ENCODE peak calls at places on chromosomes 4 and X, in eight cellular contexts. One of them, this sample, is unnamed. For H3K4me1, the result is how much of the 10 kb centered on the place peaks cover.

GRCh38 chr4:6991771-6992557 is 51.2 kb upstream of the TADA2B start:
- DNase-seq in fibroblast of lung: peak
- DNase-seq in DND-41: no peak
- DNase-seq in lung: no peak
- DNase-seq in heart left ventricle: peak
- DNase-seq in OCI-LY7: no peak
- DNase-seq in SJSA1: no peak
- DNase-seq in astrocyte: peak
- DNase-seq in this sample: no peak

GRCh38 chr4:337932-338758 is 531 bp downstream of the ZNF141 start:
- DNase-seq in lung: peak
- DNase-seq in fibroblast of lung: peak
- DNase-seq in SJSA1: no peak
- DNase-seq in heart left ventricle: peak
- DNase-seq in astrocyte: peak
- DNase-seq in OCI-LY7: no peak
- DNase-seq in DND-41: peak
- DNase-seq in this sample: no peak

GRCh38 chrX:74535633-74536141 is 78.7 kb downstream of the RLIM start:
- DNase-seq in SJSA1: peak
- DNase-seq in heart left ventricle: peak
- DNase-seq in DND-41: no peak
- DNase-seq in astrocyte: peak
- DNase-seq in lung: peak
- DNase-seq in OCI-LY7: no peak
- DNase-seq in fibroblast of lung: peak
- DNase-seq in this sample: peak

GRCh38 chr4:148574502-148574901 is 132.3 kb upstream of the NR3C2 start:
- DNase-seq in DND-41: no peak
- DNase-seq in heart left ventricle: no peak
- DNase-seq in fibroblast of lung: no peak
- DNase-seq in lung: no peak
- DNase-seq in SJSA1: no peak
- DNase-seq in astrocyte: peak
- DNase-seq in OCI-LY7: no peak
- DNase-seq in this sample: no peak

GRCh38 chrX:40663880-40664630 is 16.7 kb upstream of the CXorf38 start:
- DNase-seq in OCI-LY7: no peak
- DNase-seq in fibroblast of lung: peak
- DNase-seq in SJSA1: no peak
- DNase-seq in heart left ventricle: peak
- DNase-seq in astrocyte: peak
- DNase-seq in DND-41: no peak
- DNase-seq in lung: no peak
- DNase-seq in this sample: no peak

GRCh38 chr4:10082459-10083272 is 33.9 kb downstream of the WDR1 start:
- DNase-seq in SJSA1: no peak
- DNase-seq in DND-41: no peak
- DNase-seq in astrocyte: no peak
- DNase-seq in heart left ventricle: no peak
- DNase-seq in OCI-LY7: no peak
- DNase-seq in lung: no peak
- DNase-seq in fibroblast of lung: no peak
- DNase-seq in this sample: no peak

GRCh38 chrX:150508461-150509367 is 59.7 kb upstream of the MTM1 start:
- DNase-seq in DND-41: no peak
- DNase-seq in lung: peak
- DNase-seq in astrocyte: no peak
- DNase-seq in SJSA1: no peak
- DNase-seq in OCI-LY7: no peak
- DNase-seq in fibroblast of lung: peak
- DNase-seq in heart left ventricle: peak
- DNase-seq in this sample: peak

GRCh38 chr4:185467991-185468390 is 3.5 kb downstream of the CCDC110 start:
- DNase-seq in astrocyte: no peak
- DNase-seq in DND-41: no peak
- DNase-seq in heart left ventricle: no peak
- DNase-seq in SJSA1: no peak
- DNase-seq in OCI-LY7: no peak
- DNase-seq in fibroblast of lung: no peak
- DNase-seq in lung: no peak
- DNase-seq in this sample: no peak

GRCh38 chr4:54228064-54228527 is 997 bp upstream of the PDGFRA start:
- DNase-seq in SJSA1: peak
- DNase-seq in OCI-LY7: no peak
- DNase-seq in astrocyte: peak
- DNase-seq in fibroblast of lung: peak
- DNase-seq in DND-41: no peak
- DNase-seq in heart left ventricle: peak
- DNase-seq in lung: peak
- DNase-seq in this sample: peak

GRCh38 chr4:167581449-167581965 is 347.2 kb upstream of the SPOCK3 start:
- DNase-seq in SJSA1: no peak
- DNase-seq in astrocyte: no peak
- DNase-seq in heart left ventricle: no peak
- DNase-seq in OCI-LY7: no peak
- DNase-seq in DND-41: no peak
- DNase-seq in fibroblast of lung: no peak
- DNase-seq in lung: no peak
- DNase-seq in this sample: no peak

GRCh38 chr4:2857349-2857927 is 13.8 kb downstream of the ADD1 start:
- DNase-seq in OCI-LY7: no peak
- DNase-seq in fibroblast of lung: no peak
- DNase-seq in lung: no peak
- DNase-seq in DND-41: no peak
- DNase-seq in heart left ventricle: no peak
- DNase-seq in SJSA1: no peak
- DNase-seq in astrocyte: no peak
- DNase-seq in this sample: no peak

GRCh38 chr4:2859514-2859913 is 15.9 kb downstream of the ADD1 start:
- DNase-seq in SJSA1: no peak
- DNase-seq in lung: no peak
- DNase-seq in heart left ventricle: no peak
- DNase-seq in OCI-LY7: peak
- DNase-seq in DND-41: no peak
- DNase-seq in fibroblast of lung: no peak
- DNase-seq in astrocyte: no peak
- DNase-seq in this sample: no peak

GRCh38 chr4:2858451-2859217 is 15.0 kb downstream of the ADD1 start:
- DNase-seq in heart left ventricle: no peak
- DNase-seq in lung: no peak
- DNase-seq in SJSA1: no peak
- DNase-seq in astrocyte: peak
- DNase-seq in fibroblast of lung: peak
- DNase-seq in OCI-LY7: no peak
- DNase-seq in DND-41: no peak
- DNase-seq in this sample: peak

GRCh38 chr4:2855584-2855983 is 11.9 kb downstream of the ADD1 start:
- DNase-seq in SJSA1: no peak
- DNase-seq in fibroblast of lung: no peak
- DNase-seq in lung: no peak
- DNase-seq in DND-41: no peak
- DNase-seq in OCI-LY7: no peak
- DNase-seq in heart left ventricle: no peak
- DNase-seq in astrocyte: no peak
- DNase-seq in this sample: no peak

GRCh38 chr4:2856266-2856665 is 12.6 kb downstream of the ADD1 start:
- DNase-seq in fibroblast of lung: no peak
- DNase-seq in SJSA1: no peak
- DNase-seq in heart left ventricle: no peak
- DNase-seq in DND-41: no peak
- DNase-seq in lung: no peak
- DNase-seq in OCI-LY7: no peak
- DNase-seq in astrocyte: no peak
- DNase-seq in this sample: no peak
- H3K4me1 ChIP-seq in fibroblast of lung: under half
- H3K4me1 ChIP-seq in SJSA1: under half
- H3K4me1 ChIP-seq in heart left ventricle: half or more
- H3K4me1 ChIP-seq in DND-41: under half
- H3K4me1 ChIP-seq in lung: under half
- H3K4me1 ChIP-seq in OCI-LY7: under half
- H3K4me1 ChIP-seq in astrocyte: under half
- H3K4me1 ChIP-seq in this sample: under half

DNA sequence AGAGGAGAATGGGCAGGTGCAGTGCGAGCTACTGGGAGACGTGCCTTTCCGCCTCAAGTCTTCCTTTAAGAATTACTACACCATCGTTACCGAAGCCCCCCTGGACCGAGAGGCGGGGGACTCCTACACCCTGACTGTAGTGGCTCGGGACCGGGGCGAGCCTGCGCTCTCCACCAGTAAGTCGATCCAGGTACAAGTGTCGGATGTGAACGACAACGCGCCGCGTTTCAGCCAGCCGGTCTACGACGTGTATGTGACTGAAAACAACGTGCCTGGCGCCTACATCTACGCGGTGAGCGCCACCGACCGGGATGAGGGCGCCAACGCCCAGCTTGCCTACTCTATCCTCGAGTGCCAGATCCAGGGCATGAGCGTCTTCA is 2.2 kb downstream of the PCDH10 start:
- DNase-seq in astrocyte: peak
- DNase-seq in fibroblast of lung: peak
- DNase-seq in DND-41: no peak
- DNase-seq in heart left ventricle: no peak
- DNase-seq in SJSA1: no peak
- DNase-seq in lung: no peak
- DNase-seq in OCI-LY7: no peak
- DNase-seq in this sample: no peak
- H3K4me1 ChIP-seq in astrocyte: under half
- H3K4me1 ChIP-seq in fibroblast of lung: under half
- H3K4me1 ChIP-seq in DND-41: under half
- H3K4me1 ChIP-seq in heart left ventricle: under half
- H3K4me1 ChIP-seq in SJSA1: under half
- H3K4me1 ChIP-seq in lung: under half
- H3K4me1 ChIP-seq in OCI-LY7: under half
- H3K4me1 ChIP-seq in this sample: half or more

DNA sequence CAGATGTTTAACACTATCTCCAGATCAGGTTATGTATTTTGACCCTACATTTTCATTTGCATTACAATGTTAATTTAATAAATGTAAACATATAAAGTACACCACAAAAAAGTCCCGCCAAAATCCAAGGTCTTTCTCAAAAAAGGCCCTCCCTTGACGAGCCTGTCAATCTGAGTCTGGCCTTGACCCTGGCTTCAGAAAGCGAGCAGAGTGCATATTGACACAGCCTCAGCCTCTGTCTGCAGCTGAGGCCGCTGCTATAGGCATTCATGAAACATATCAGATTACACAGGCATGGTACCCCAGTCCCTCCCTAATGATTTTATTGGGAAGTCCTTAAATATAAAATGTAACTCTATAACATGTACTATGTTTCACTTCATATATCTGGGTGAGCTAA is 6.2 kb downstream of the MBNL3 start:
- DNase-seq in heart left ventricle: no peak
- DNase-seq in astrocyte: no peak
- DNase-seq in SJSA1: no peak
- DNase-seq in fibroblast of lung: no peak
- DNase-seq in lung: no peak
- DNase-seq in DND-41: no peak
- DNase-seq in OCI-LY7: no peak
- DNase-seq in this sample: no peak
- H3K4me1 ChIP-seq in heart left ventricle: under half
- H3K4me1 ChIP-seq in astrocyte: under half
- H3K4me1 ChIP-seq in SJSA1: under half
- H3K4me1 ChIP-seq in fibroblast of lung: under half
- H3K4me1 ChIP-seq in lung: under half
- H3K4me1 ChIP-seq in DND-41: half or more
- H3K4me1 ChIP-seq in OCI-LY7: half or more
- H3K4me1 ChIP-seq in this sample: under half

DNA sequence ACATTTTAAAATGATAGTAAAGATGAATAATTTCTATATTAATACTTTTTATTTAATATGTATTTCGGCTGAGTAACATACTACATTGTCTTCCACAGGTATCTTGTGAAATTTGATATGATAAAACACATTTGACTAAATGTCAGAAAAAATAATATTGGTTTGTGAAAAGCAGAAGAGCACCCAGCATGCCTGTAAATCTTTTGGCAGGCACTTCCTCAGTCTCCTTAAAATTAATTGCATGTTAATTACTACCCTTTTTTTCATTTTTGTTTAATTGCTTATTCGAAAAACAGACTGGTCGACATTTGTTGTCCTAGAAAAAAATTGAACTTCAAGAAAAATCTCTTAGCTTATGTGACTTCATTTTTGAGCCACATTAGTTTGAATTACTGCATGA is 40.6 kb downstream of the CLCN3 start:
- DNase-seq in OCI-LY7: no peak
- DNase-seq in DND-41: no peak
- DNase-seq in fibroblast of lung: no peak
- DNase-seq in heart left ventricle: no peak
- DNase-seq in astrocyte: no peak
- DNase-seq in lung: no peak
- DNase-seq in SJSA1: no peak
- DNase-seq in this sample: no peak
- H3K4me1 ChIP-seq in OCI-LY7: under half
- H3K4me1 ChIP-seq in DND-41: half or more
- H3K4me1 ChIP-seq in fibroblast of lung: under half
- H3K4me1 ChIP-seq in heart left ventricle: under half
- H3K4me1 ChIP-seq in astrocyte: under half
- H3K4me1 ChIP-seq in lung: under half
- H3K4me1 ChIP-seq in SJSA1: under half
- H3K4me1 ChIP-seq in this sample: under half

This sample was measured in right atrium auricular region.